ENCODE peak calls at places on chromosome 7, in eight cellular contexts. Z is A549; D is endodermal cell; U is transverse colon; K is cardiac muscle cell; E is sigmoid colon; A is CD8-positive, alpha-beta T cell; F is HCT116. G is an unnamed sample. For H3K4me1, the result is how much of the 10 kb centered on the place peaks cover.

GRCh38 chr7:7720193-7720592 is 1.8 kb upstream of the RPA3 start:
- DNase-seq in Z (no peak), D (no peak), U (no peak), K (no peak), E (no peak), A (no peak), F (no peak), G (no peak)

GRCh38 chr7:4733936-4734528 is 41.4 kb upstream of the AP5Z1 start:
- DNase-seq in Z (no peak), D (no peak), U (no peak), K (no peak), E (no peak), A (no peak), F (no peak), G (no peak)

GRCh38 chr7:134016223-134016941 is 110.8 kb upstream of the LRGUK start:
- DNase-seq in Z (peak), D (peak), U (peak), K (peak), E (no peak), A (no peak), F (peak), G (no peak)

GRCh38 chr7:19051767-19052375 is 65.6 kb downstream of the TWIST1 start:
- DNase-seq in Z (peak), D (peak), U (peak), K (no peak), E (no peak), A (no peak), F (peak), G (no peak)

GRCh38 chr7:130844811-130845580 is 111.0 kb upstream of the KLF14 start:
- DNase-seq in Z (peak), D (no peak), U (no peak), K (no peak), E (no peak), A (no peak), F (peak), G (no peak)

GRCh38 chr7:118041336-118041878 is 142.6 kb upstream of the LSM8 start:
- DNase-seq in Z (no peak), D (no peak), U (no peak), K (no peak), E (no peak), A (no peak), F (no peak), G (no peak)

GRCh38 chr7:16688249-16688648 is 42.3 kb downstream of the BZW2 start:
- DNase-seq in Z (peak), D (no peak), U (no peak), K (no peak), E (no peak), A (no peak), F (peak), G (no peak)

GRCh38 chr7:43763183-43763582 is 4.7 kb downstream of the BLVRA start:
- DNase-seq in Z (no peak), D (peak), U (no peak), K (peak), E (no peak), A (no peak), F (no peak), G (no peak)

GRCh38 chr7:19060870-19061269 is 56.6 kb downstream of the TWIST1 start:
- DNase-seq in Z (no peak), D (no peak), U (no peak), K (no peak), E (no peak), A (no peak), F (no peak), G (no peak)

GRCh38 chr7:91657386-91658120 is 222.9 kb downstream of the MTERF1 start:
- DNase-seq in Z (peak), D (no peak), U (no peak), K (peak), E (no peak), A (no peak), F (no peak), G (no peak)

GRCh38 chr7:103805376-103805775 is 184.1 kb downstream of the RELN start:
- DNase-seq in Z (no peak), D (no peak), U (no peak), K (no peak), E (no peak), A (no peak), F (no peak), G (no peak)

GRCh38 chr7:151139071-151139521 is 28.4 kb downstream of the GBX1 start:
- DNase-seq in Z (no peak), D (peak), U (peak), K (no peak), E (peak), A (no peak), F (no peak), G (no peak)

GRCh38 chr7:80047856-80048459 is 86.7 kb upstream of the GNAI1 start:
- DNase-seq in Z (no peak), D (no peak), U (no peak), K (no peak), E (no peak), A (no peak), F (no peak), G (no peak)

GRCh38 chr7:139828880-139829653 is at the start of gene TBXAS1:
- DNase-seq in Z (peak), D (peak), U (peak), K (no peak), E (no peak), A (no peak), F (no peak), G (peak)

GRCh38 chr7:140604760-140605159 is 35.9 kb downstream of the DENND2A start:
- DNase-seq in Z (peak), D (no peak), U (no peak), K (no peak), E (no peak), A (no peak), F (no peak), G (no peak)

GRCh38 chr7:24995466-24995865 is 15.5 kb upstream of the OSBPL3 start:
- DNase-seq in Z (no peak), D (no peak), U (no peak), K (no peak), E (no peak), A (no peak), F (no peak), G (no peak)

DNA sequence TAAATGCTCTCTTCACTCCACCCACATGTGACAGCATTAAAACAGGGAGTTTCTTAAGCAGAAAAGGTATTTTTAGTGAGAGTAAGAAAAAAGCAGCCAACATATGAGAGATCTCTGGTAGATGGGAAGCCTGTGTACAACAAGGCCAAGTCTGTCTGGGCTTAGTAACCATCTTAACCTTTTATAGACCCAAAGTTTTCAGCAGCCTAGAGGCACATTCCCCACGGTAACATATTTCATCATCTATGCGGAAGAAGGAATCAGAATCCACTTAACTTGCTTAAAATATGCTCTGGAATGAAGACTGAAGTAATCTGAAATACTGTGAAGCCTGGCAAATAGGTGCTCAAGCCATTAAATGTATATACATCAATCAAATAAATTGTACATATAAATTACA is 127.8 kb downstream of the RAPGEF5 start:
- DNase-seq in Z (no peak), D (no peak), U (no peak), K (no peak), E (no peak), A (no peak), F (no peak), G (no peak)
- H3K4me1 ChIP-seq in Z (under half), D (under half), U (under half), K (under half), E (under half), A (under half), F (under half), G (under half)

DNA sequence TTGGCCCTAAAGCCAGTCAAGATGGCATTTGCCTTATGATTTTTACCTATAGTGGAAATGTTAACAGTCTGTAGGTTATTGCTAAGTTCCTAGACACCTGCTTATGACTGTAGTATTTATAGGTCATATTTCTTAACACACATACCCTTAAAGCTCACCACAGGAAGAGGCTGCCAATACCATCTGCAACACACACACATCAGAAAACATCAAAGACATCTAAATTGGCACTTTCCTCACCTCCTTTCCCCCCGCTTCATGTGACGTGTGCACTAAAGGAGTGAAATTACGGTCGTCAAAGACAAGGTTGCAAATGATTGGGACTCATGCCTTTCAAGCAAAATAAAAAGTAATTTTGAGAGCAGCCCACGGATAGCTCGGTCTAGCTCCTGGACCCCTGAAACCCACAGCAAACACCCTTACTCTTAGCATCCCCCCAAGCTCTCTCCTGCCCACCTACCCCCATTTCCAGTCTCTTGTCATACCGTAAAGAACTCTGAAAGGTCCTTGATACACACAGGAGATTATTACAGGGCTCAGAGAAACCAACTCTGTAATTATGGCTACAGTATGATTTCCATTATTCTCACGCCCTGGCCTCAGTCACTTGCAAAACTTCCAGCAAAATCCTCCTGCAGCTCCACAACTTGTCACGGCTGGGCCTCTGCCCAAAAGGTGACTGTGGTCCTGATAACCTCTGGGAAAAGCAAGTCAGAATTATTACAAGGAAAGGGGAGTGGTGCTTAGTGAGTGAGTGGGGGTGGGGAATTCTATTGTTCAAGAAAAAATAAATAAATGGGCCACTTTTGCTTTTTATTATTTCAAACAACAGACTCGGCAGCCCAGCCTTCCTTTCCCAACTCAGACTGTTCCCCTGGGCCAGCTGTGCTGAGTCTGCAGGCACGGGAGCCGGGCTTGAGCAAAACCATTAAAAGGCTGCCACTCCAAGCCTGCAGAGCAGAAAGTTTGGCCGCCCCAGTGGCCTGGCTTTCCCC is 90.4 kb downstream of the PLXNA4 start:
- DNase-seq in Z (no peak), D (no peak), U (no peak), K (peak), E (peak), A (peak), F (no peak), G (no peak)
- H3K4me3 ChIP-seq in Z (no peak), D (no peak), U (no peak), K (no peak), E (no peak), A (peak), F (no peak), G (no peak)

DNA sequence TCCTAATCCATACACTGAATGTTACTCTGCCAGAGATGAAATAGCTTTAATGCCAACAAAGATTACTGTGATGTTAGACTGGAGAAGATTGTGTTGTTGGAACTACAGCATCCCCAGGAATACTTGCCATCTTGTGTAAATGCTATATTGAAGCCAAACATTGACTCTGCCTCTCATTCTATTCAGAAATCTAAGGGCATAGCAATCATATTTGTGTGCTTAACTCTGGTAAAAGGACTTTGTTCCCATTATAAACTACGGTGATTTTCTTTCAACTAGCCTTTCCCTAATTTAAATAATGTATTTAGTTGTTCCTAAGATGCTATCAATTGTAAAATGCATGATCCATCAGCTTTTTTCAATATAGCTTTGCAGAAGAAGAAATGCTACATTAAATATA is 498.4 kb upstream of the LRRN3 start:
- DNase-seq in Z (no peak), D (no peak), U (no peak), K (no peak), E (no peak), A (no peak), F (no peak), G (no peak)
- TF ChIP-seq CTCF in Z (no peak), D (no peak), U (no peak), K (no peak), E (no peak), A (no peak), F (no peak), G (no peak)

GRCh38 chr7:106964455-106964854 is 80.0 kb upstream of the PRKAR2B start:
- DNase-seq in Z (no peak), D (no peak), U (no peak), K (no peak), E (no peak), A (no peak), F (no peak), G (no peak)
- H3K4me1 ChIP-seq in Z (under half), D (under half), U (under half), K (under half), E (under half), A (under half), F (under half), G (under half)

G was measured in lower lobe of right lung.